ENCODE peak calls at places on chromosome 1, in eight cellular contexts. K is body of pancreas, I is adrenal gland, H is heart right ventricle, L is psoas muscle, F is Panc1, P is breast epithelium, Z is heart left ventricle. U is an unnamed sample.
A peak's percentile ranks its signal among the peaks of the same experiment; 100 is the strongest.

GRCh38 chr1:21200767-21201166 is 24.1 kb upstream of the EIF4G3 start:
- DNase-seq in H (no peak), L (no peak), P (no peak), F (no peak), K (no peak), I (no peak), Z (no peak), U (no peak)

GRCh38 chr1:64055310-64055709 is 148.1 kb upstream of the UBE2U start:
- DNase-seq in P (no peak), H (no peak), L (no peak), Z (no peak), I (no peak), K (no peak), F (no peak), U (no peak)

GRCh38 chr1:69915347-69915746 is 290.0 kb downstream of the LRRC40 start:
- DNase-seq in K (no peak), L (no peak), I (no peak), F (no peak), Z (no peak), H (no peak), P (no peak), U (no peak)

GRCh38 chr1:39409055-39409816 is 82.2 kb upstream of the BMP8A start:
- DNase-seq in H (peak; percentile 58), I (peak; percentile 57), K (peak; percentile 54), Z (peak; percentile 72), L (peak; percentile 37), P (peak; percentile 43), F (no peak), U (no peak)

GRCh38 chr1:183310753-183311465 is 107.3 kb downstream of the NMNAT2 start:
- DNase-seq in I (no peak), P (no peak), F (no peak), Z (no peak), L (no peak), K (peak; percentile 49), H (no peak), U (no peak)

GRCh38 chr1:94434339-94435092 is 16.3 kb downstream of the ABCD3 start:
- DNase-seq in I (no peak), P (no peak), K (no peak), L (no peak), H (no peak), F (no peak), Z (no peak), U (no peak)

GRCh38 chr1:92240034-92240433 is 22.3 kb downstream of the C1orf146 start:
- DNase-seq in Z (no peak), I (no peak), F (no peak), K (no peak), L (no peak), P (no peak), H (no peak), U (no peak)

GRCh38 chr1:96236156-96236739 is 485.3 kb upstream of the PTBP2 start:
- DNase-seq in I (peak; percentile 67), L (no peak), K (peak; percentile 34), H (no peak), P (no peak), Z (no peak), F (peak; percentile 43), U (no peak)

DNA sequence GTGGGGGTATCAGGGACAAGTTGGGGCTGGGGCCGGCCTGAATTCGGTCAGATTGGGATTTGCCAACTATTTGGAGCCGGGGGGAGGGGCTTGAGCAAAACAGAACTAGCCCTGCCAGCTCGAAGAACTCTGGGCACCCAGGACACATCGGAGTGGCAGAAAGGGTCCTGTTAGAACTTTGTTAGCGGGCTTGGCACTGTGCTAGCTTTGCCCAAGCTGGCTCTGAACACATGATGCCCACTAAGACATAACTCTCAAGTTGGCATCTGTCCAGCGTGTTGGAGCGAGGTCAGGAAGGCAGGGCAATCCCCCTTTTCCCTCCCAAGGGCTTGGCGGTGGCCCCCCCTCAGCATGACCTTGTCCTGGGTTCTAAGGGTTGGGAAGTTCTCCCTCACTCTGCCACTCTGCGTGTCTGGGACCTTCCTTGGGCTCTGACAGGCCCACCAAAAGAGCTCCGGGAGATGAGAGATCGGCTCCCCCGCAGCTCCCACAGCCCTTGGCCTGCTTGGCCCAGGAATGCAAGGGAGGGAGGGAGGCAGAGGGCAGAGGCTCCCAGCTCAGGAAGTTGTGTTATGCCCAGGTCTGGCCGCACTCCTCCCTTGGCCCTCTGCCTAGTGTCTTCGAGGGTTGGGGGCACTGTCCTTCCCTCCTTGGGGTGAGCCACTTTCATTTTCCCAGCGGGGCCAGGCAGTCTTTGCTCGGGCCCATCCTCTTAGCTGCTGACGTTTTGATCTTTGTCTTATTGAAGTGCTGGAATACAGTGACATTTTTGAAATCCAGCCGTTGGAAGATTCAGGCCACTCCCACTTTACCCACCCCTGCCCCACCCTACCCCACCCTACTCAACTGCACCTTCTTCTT is 1.2 kb downstream of the LMNA start:
- DNase-seq in F (no peak), I (peak; percentile 77), L (peak; percentile 75), K (peak; percentile 73), H (peak; percentile 66), P (peak; percentile 76), Z (peak; percentile 71), U (no peak)
- H3K27ac ChIP-seq in F (peak overlapping the region; percentile 96), I (peak overlapping the region; percentile 99), L (peak overlapping the region; percentile 99), K (peak overlapping the region; percentile 87), H (peak overlapping the region; percentile 99), P (peak overlapping the region; percentile 97), Z (peak overlapping the region; percentile 97), U (peak overlapping the region; percentile 50)

GRCh38 chr1:61297887-61298286 is 215.5 kb downstream of the NFIA start:
- DNase-seq in Z (no peak), I (no peak), K (no peak), F (no peak), L (no peak), P (no peak), H (no peak), U (no peak)

GRCh38 chr1:61307422-61308140 is 225.2 kb downstream of the NFIA start:
- DNase-seq in L (no peak), K (no peak), P (no peak), H (no peak), F (no peak), I (no peak), Z (no peak), U (no peak)

GRCh38 chr1:61299468-61299867 is 217.1 kb downstream of the NFIA start:
- DNase-seq in P (no peak), L (no peak), F (no peak), H (no peak), Z (no peak), K (no peak), I (no peak), U (no peak)

GRCh38 chr1:61300899-61301298 is 218.5 kb downstream of the NFIA start:
- DNase-seq in P (no peak), H (no peak), Z (no peak), L (no peak), I (no peak), F (no peak), K (no peak), U (no peak)

DNA sequence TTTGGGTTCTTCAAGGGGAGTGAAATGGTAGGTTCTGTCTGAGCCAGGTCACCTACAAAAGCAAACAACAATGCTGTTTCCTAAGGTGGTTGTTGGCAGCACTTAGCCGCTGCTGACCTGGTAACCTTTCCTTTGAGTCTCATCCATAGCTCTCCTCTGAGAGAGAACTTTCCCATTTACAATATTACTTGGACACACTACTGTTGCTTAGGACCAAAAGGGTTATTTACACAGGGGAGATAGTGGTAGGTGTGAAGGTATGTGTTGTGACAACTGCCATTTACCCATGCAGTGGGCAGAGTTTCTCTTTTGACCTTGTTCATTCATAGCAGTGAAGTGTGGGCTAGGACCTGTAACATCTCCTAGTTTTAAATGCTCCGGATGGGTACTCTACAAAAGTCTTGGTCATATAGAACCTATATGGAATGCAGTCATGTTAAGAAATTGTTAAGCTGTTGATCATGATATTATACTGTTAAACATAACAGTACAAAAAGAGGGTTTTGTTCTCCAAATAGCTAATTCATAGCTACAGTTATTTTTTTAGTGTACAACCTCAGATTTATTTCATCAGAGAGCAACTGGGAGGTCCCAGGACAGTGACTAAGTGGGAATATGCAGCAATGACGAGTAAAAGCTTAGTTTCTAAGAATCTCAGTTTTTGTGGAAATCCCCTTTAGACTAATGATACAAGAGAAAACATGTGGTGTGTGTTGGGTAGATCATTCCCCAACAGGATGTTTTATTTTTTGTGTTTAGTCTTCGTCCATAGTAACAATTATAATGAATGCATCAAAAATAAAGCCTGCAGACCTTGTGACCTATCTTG is 219.7 kb downstream of the NFIA start:
- DNase-seq in F (no peak), I (no peak), Z (no peak), H (no peak), L (no peak), P (no peak), K (peak; percentile 25), U (no peak)
- H3K27ac ChIP-seq in F (no peak overlapping the region), I (no peak overlapping the region), Z (peak overlapping the region; percentile 47), H (peak overlapping the region; percentile 42), L (peak overlapping the region; percentile 39), P (peak overlapping the region; percentile 71), K (peak overlapping the region; percentile 24), U (no peak overlapping the region)

GRCh38 chr1:119984771-119985170 is 84.7 kb downstream of the NOTCH2 start:
- DNase-seq in P (no peak), I (no peak), Z (no peak), L (no peak), H (no peak), K (no peak), F (no peak), U (no peak)

GRCh38 chr1:119987689-119988088 is 81.8 kb downstream of the NOTCH2 start:
- DNase-seq in L (no peak), H (no peak), K (no peak), P (no peak), I (no peak), Z (no peak), F (no peak), U (no peak)

GRCh38 chr1:119986007-119986497 is 83.4 kb downstream of the NOTCH2 start:
- DNase-seq in L (no peak), F (no peak), I (no peak), P (no peak), Z (no peak), H (no peak), K (no peak), U (no peak)

GRCh38 chr1:119988316-119989067 is 81.0 kb downstream of the NOTCH2 start:
- DNase-seq in L (no peak), Z (no peak), P (no peak), F (no peak), I (no peak), H (no peak), K (no peak), U (no peak)

GRCh38 chr1:119987112-119987511 is 82.3 kb downstream of the NOTCH2 start:
- DNase-seq in K (no peak), H (no peak), Z (no peak), I (peak; percentile 69), L (no peak), F (no peak), P (no peak), U (no peak)
- H3K27ac ChIP-seq in K (peak overlapping the region; percentile 49), H (peak overlapping the region; percentile 21), Z (no peak overlapping the region), I (peak overlapping the region; percentile 58), L (peak overlapping the region; percentile 23), F (no peak overlapping the region), P (peak overlapping the region; percentile 59), U (no peak overlapping the region)

DNA sequence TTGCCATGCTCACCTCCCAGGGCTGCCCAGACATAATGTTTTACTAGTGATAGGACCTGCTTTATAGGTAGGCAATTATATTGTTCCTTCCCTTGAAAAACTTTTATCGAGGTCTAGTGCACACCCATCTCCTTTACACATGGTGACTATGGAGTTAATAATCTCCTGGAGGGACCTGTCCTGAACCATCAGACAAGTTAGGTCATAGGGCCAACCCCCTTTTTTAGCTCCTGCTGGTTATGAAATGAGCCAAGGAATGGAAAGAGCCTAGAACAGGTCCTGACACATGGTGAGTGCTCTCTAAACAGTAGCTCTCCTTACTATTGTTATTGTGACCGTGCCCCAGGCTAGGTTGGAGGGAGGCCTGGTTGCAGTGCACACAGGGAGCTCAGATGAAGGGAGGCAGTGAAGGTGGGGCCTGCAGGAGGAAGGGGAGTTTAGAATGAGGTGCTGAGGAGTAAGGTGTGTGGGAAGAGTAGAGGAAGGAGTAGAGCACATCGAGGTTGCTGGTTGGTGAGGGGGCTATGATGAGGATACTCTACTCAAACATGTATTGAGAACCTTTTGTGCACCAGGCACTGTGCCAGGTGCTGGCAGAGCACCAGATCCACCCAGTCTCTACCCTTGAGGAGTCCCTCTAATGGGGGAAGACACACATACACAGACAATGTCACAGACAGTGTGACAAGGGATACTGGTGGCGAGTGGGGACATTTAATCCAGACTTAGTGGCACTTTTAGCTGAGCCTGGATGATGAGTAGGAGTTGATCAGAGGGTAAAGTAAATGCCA is 14.1 kb upstream of the LMNA start:
- DNase-seq in L (no peak), P (no peak), F (no peak), K (no peak), H (no peak), Z (no peak), I (no peak), U (no peak)
- H3K27ac ChIP-seq in L (no peak overlapping the region), P (peak overlapping the region; percentile 65), F (peak overlapping the region; percentile 26), K (no peak overlapping the region), H (no peak overlapping the region), Z (no peak overlapping the region), I (no peak overlapping the region), U (no peak overlapping the region)